ENCODE peak calls at places on chromosomes 16 and 17, in four cellular contexts. Q is activated T-cell treated with anti-CD3 and anti-CD28 coated beads, Interleukin-2, amount 50 U/mL, for 72 hours; C is cardiac septum; X is stimulated activated CD4-positive, alpha-beta T cell treated with anti-CD3 and anti-CD28 coated beads, Interleukin-15, amount 100 ng/mL, for 24 hours. H is an unnamed sample.

GRCh38 chr16:30372037-30372712 is 1.9 kb upstream of the TBC1D10B start:
- DNase-seq in Q (no peak), C (no peak), X (no peak), H (no peak)

GRCh38 chr16:21104124-21104860 is 46.4 kb downstream of the DNAH3 start:
- DNase-seq in Q (no peak), C (no peak), X (no peak), H (no peak)

GRCh38 chr16:5560084-5560483 is 462.5 kb upstream of the EEF2KMT start:
- DNase-seq in Q (no peak), C (no peak), X (no peak), H (no peak)

GRCh38 chr16:56672761-56673536 is 3.3 kb downstream of the MT1H start:
- DNase-seq in Q (no peak), C (no peak), X (no peak), H (no peak)

GRCh38 chr16:17970816-17971291 is 365.7 kb downstream of the NPIPA8 start:
- DNase-seq in Q (no peak), C (no peak), X (no peak), H (no peak)

GRCh38 chr16:25235991-25236390 is 19.2 kb downstream of the AQP8 start:
- DNase-seq in Q (no peak), C (no peak), X (no peak), H (no peak)

GRCh38 chr16:68267612-68268405 is 3.5 kb downstream of the SLC7A6 start:
- DNase-seq in Q (no peak), C (no peak), X (no peak), H (no peak)

GRCh38 chr17:81480140-81480917 is 32.3 kb downstream of the ACTG1 start:
- DNase-seq in Q (no peak), C (no peak), X (no peak), H (no peak)

GRCh38 chr17:50507871-50508572 is at the start of gene MYCBPAP:
- DNase-seq in Q (peak; percentile 91), C (peak; percentile 89), X (peak; percentile 89), H (peak; percentile 33)